ENCODE peak calls at places on chromosome 17, in seven cellular contexts. Z, S, G, A, E, Q and M are unnamed samples.

GRCh38 chr17:79951361-79952264 is 84.1 kb downstream of the TBC1D16 start:
- DNase-seq in E (peak), A (no peak), Z (no peak), S (no peak), G (no peak), Q (peak), M (no peak)

GRCh38 chr17:78313735-78314648 is 45.9 kb downstream of the SOCS3 start:
- DNase-seq in G (peak), E (peak), S (peak), Q (peak), A (no peak), Z (peak), M (peak)

GRCh38 chr17:4980644-4981216 is 6.7 kb downstream of the CAMTA2 start:
- DNase-seq in Q (no peak), S (peak), A (no peak), G (no peak), E (peak), Z (no peak), M (no peak)

GRCh38 chr17:7842950-7843535 is 9.0 kb downstream of the KDM6B start:
- DNase-seq in E (peak), S (peak), Z (no peak), A (peak), Q (peak), G (no peak), M (peak)

GRCh38 chr17:37494401-37494831 is 4.7 kb downstream of the DUSP14 start:
- DNase-seq in Z (no peak), Q (no peak), E (peak), G (no peak), S (no peak), A (no peak), M (no peak)

GRCh38 chr17:1122681-1123396 is 56.9 kb downstream of the ABR start:
- DNase-seq in G (peak), Q (peak), E (peak), Z (peak), S (peak), A (peak), M (peak)

GRCh38 chr17:28982191-28982793 is 23.5 kb downstream of the SEZ6 start:
- DNase-seq in G (peak), A (no peak), Q (no peak), Z (no peak), S (peak), E (peak), M (no peak)

GRCh38 chr17:63024716-63025115 is 58.7 kb downstream of the TANC2 start:
- DNase-seq in Q (no peak), A (no peak), G (no peak), E (peak), Z (no peak), S (no peak), M (no peak)

GRCh38 chr17:263271-263670 is 81.8 kb upstream of the DOC2B start:
- DNase-seq in S (no peak), E (no peak), Z (no peak), G (no peak), A (no peak), Q (no peak), M (no peak)

GRCh38 chr17:40124279-40125141 is 2.7 kb downstream of the MSL1 start:
- DNase-seq in S (no peak), G (no peak), A (no peak), E (peak), Q (no peak), Z (no peak), M (no peak)